ENCODE peak calls at places on chromosome 11, in seven cellular contexts. F is M059J, W is activated T-helper 1 cell treated with Interleukin-2 at 50 U/mL for 16 hours, N is ELF-1, S is RWPE1, I is neural progenitor cell, G is iPS DF 6.9. E is an unnamed sample.

GRCh38 chr11:57203359-57203758 is 21.6 kb downstream of the LRRC55 start:
- DNase-seq in F (no peak), N (no peak), W (no peak), G (no peak), S (no peak), I (peak), E (no peak)

GRCh38 chr11:46565248-46565835 is 28.5 kb downstream of the AMBRA1 start:
- DNase-seq in G (no peak), N (no peak), I (no peak), F (no peak), W (no peak), S (no peak), E (no peak)

GRCh38 chr11:118258410-118258809 is 5.7 kb downstream of the MPZL2 start:
- DNase-seq in W (no peak), G (no peak), N (no peak), I (no peak), S (no peak), F (peak), E (no peak)

GRCh38 chr11:111849631-111850030 is 21.8 kb downstream of the ALG9 start:
- DNase-seq in S (no peak), G (no peak), F (no peak), W (no peak), I (no peak), N (no peak), E (no peak)

GRCh38 chr11:1570531-1570895 is 1.6 kb downstream of the DUSP8 start:
- DNase-seq in N (no peak), G (no peak), I (no peak), F (no peak), S (no peak), W (no peak), E (no peak)

GRCh38 chr11:75333022-75333806 is 18.2 kb downstream of the ARRB1 start:
- DNase-seq in N (no peak), G (no peak), F (no peak), S (no peak), I (no peak), W (no peak), E (no peak)

GRCh38 chr11:8016396-8016949 is 29.3 kb downstream of the EIF3F start:
- DNase-seq in W (no peak), G (no peak), N (peak), S (no peak), F (no peak), I (no peak), E (no peak)

GRCh38 chr11:22192289-22192641 is 620 bp upstream of the ANO5 start:
- DNase-seq in S (no peak), I (peak), F (no peak), G (peak), W (no peak), N (peak), E (no peak)

GRCh38 chr11:10303558-10304363 is 1.1 kb upstream of the ADM start:
- DNase-seq in G (no peak), N (peak), S (peak), F (peak), W (no peak), I (peak), E (no peak)

GRCh38 chr11:96388891-96389603 is 665 bp downstream of the CCDC82 start:
- DNase-seq in S (peak), N (no peak), W (no peak), F (peak), I (peak), G (peak), E (peak)

GRCh38 chr11:61888043-61888442 is 3.3 kb downstream of the FADS3 start:
- DNase-seq in G (no peak), W (no peak), S (peak), F (peak), I (no peak), N (no peak), E (no peak)

GRCh38 chr11:16155448-16155847 is 200.9 kb downstream of the SOX6 start:
- DNase-seq in W (no peak), S (no peak), I (no peak), G (no peak), N (no peak), F (no peak), E (no peak)

GRCh38 chr11:31069447-31070205 is 299.9 kb downstream of the DCDC1 start:
- DNase-seq in S (no peak), I (no peak), N (no peak), W (no peak), G (no peak), F (peak), E (no peak)

GRCh38 chr11:111736621-111737055 is 29.6 kb downstream of the PPP2R1B start:
- DNase-seq in S (no peak), G (no peak), N (no peak), W (no peak), F (peak), I (no peak), E (no peak)

GRCh38 chr11:46278387-46279173 is 1.1 kb downstream of the CREB3L1 start:
- DNase-seq in W (no peak), S (no peak), N (peak), G (no peak), F (peak), I (peak), E (no peak)

GRCh38 chr11:72061739-72062396 is 18.5 kb downstream of the NUMA1 start:
- DNase-seq in F (no peak), N (no peak), S (no peak), I (no peak), G (no peak), W (no peak), E (no peak)

GRCh38 chr11:19763315-19763714 is 50.7 kb downstream of the NAV2 start:
- DNase-seq in S (no peak), N (no peak), I (no peak), F (no peak), W (no peak), G (no peak), E (no peak)

GRCh38 chr11:12746593-12747097 is 72.4 kb downstream of the TEAD1 start:
- DNase-seq in I (peak), F (peak), G (peak), S (peak), N (peak), W (no peak), E (no peak)

GRCh38 chr11:13229675-13230359 is 47.8 kb upstream of the BMAL1 start:
- DNase-seq in G (no peak), N (no peak), F (no peak), W (no peak), S (no peak), I (no peak), E (no peak)

GRCh38 chr11:57979532-57980079 is 44.1 kb upstream of the OR9Q1 start:
- DNase-seq in G (no peak), N (no peak), I (no peak), F (no peak), S (no peak), W (no peak), E (no peak)

GRCh38 chr11:120302001-120302805 is 22.9 kb upstream of the TLCD5 start:
- DNase-seq in F (no peak), I (no peak), S (peak), N (peak), G (no peak), W (no peak), E (no peak)

GRCh38 chr11:134472188-134472455 is 60.1 kb upstream of the B3GAT1 start:
- DNase-seq in S (no peak), F (no peak), N (no peak), G (no peak), W (no peak), I (no peak), E (no peak)

GRCh38 chr11:78823588-78823987 is 248.9 kb upstream of the NARS2 start:
- DNase-seq in W (no peak), G (no peak), N (no peak), I (no peak), S (no peak), F (no peak), E (no peak)